ENCODE peak calls at places on chromosomes 4 and X, in five cellular contexts. G is psoas muscle, M is left ventricle myocardium inferior, S is thyroid gland, W is body of pancreas. A is an unnamed sample.

GRCh38 chr4:1171306-1172227 is 816 bp downstream of the SPON2 start:
- DNase-seq in G (peak; percentile 45), M (no peak), S (peak; percentile 31), W (no peak), A (no peak)

GRCh38 chrX:118058924-118059323 is 57.7 kb downstream of the KLHL13 start:
- DNase-seq in G (no peak), M (no peak), S (no peak), W (no peak), A (no peak)

GRCh38 chr4:186449954-186450353 is 105.4 kb downstream of the MTNR1A start:
- DNase-seq in G (no peak), M (no peak), S (no peak), W (no peak), A (no peak)

GRCh38 chr4:142846729-142847606 is 867 bp upstream of the INPP4B start:
- DNase-seq in G (no peak), M (peak; percentile 30), S (peak; percentile 60), W (peak; percentile 67), A (peak; percentile 31)

GRCh38 chr4:42965326-42965725 is 72.8 kb downstream of the GRXCR1 start:
- DNase-seq in G (no peak), M (no peak), S (no peak), W (no peak), A (no peak)

GRCh38 chr4:168241953-168242352 is 76.6 kb downstream of the DDX60 start:
- DNase-seq in G (no peak), M (no peak), S (no peak), W (no peak), A (no peak)

GRCh38 chr4:11628093-11628725 is 199.5 kb upstream of the HS3ST1 start:
- DNase-seq in G (no peak), M (no peak), S (no peak), W (no peak), A (no peak)

GRCh38 chrX:136166221-136166855 is 19.0 kb downstream of the FHL1 start:
- DNase-seq in G (no peak), M (no peak), S (no peak), W (no peak), A (no peak)

GRCh38 chr4:151197258-151197657 is 79.7 kb upstream of the PRSS48 start:
- DNase-seq in G (peak; percentile 18), M (no peak), S (no peak), W (no peak), A (no peak)

GRCh38 chr4:16627999-16628398 is 270.4 kb downstream of the LDB2 start:
- DNase-seq in G (no peak), M (no peak), S (no peak), W (no peak), A (no peak)

GRCh38 chrX:8430444-8430843 is 34.2 kb upstream of the VCX3B start:
- DNase-seq in G (no peak), M (no peak), S (no peak), W (no peak), A (no peak)

GRCh38 chrX:136629084-136629750 is 18.7 kb upstream of the CD40LG start:
- DNase-seq in G (no peak), M (no peak), S (no peak), W (no peak), A (no peak)

GRCh38 chrX:24369816-24370215 is 9.4 kb downstream of the SUPT20HL1 start:
- DNase-seq in G (no peak), M (no peak), S (no peak), W (no peak), A (no peak)

GRCh38 chr4:5738061-5738460 is 27.1 kb downstream of the EVC start:
- DNase-seq in G (no peak), M (no peak), S (no peak), W (no peak), A (no peak)

GRCh38 chrX:37361596-37361995 is 12.4 kb downstream of the PRRG1 start:
- DNase-seq in G (no peak), M (no peak), S (no peak), W (no peak), A (no peak)

GRCh38 chr4:64417974-64418373 is 8.7 kb upstream of the TECRL start:
- DNase-seq in G (no peak), M (no peak), S (peak; percentile 20), W (no peak), A (no peak)

GRCh38 chrX:23692166-23692565 is 24.9 kb downstream of the PRDX4 start:
- DNase-seq in G (no peak), M (no peak), S (no peak), W (no peak), A (no peak)

GRCh38 chrX:132127748-132128147 is at the start of gene FRMD7:
- DNase-seq in G (no peak), M (no peak), S (no peak), W (peak; percentile 3), A (no peak)

GRCh38 chrX:132120913-132121312 is 6.9 kb downstream of the FRMD7 start:
- DNase-seq in G (no peak), M (no peak), S (no peak), W (no peak), A (no peak)

GRCh38 chrX:132125906-132126305 is 1.9 kb downstream of the FRMD7 start:
- DNase-seq in G (no peak), M (no peak), S (no peak), W (no peak), A (no peak)
- TF ChIP-seq CTCF in G (no peak), M (no peak), S (no peak), W (no peak), A (no peak)

GRCh38 chr4:7760706-7761105 is 179.0 kb downstream of the AFAP1 start:
- DNase-seq in G (no peak), M (no peak), S (no peak), W (no peak), A (no peak)

GRCh38 chr4:7760228-7760627 is 179.4 kb downstream of the AFAP1 start:
- DNase-seq in G (no peak), M (no peak), S (no peak), W (no peak), A (no peak)

GRCh38 chr4:7762376-7763040 is 177.2 kb downstream of the AFAP1 start:
- DNase-seq in G (no peak), M (no peak), S (no peak), W (no peak), A (no peak)

GRCh38 chr4:7761720-7762119 is 177.9 kb downstream of the AFAP1 start:
- DNase-seq in G (peak; percentile 81), M (peak; percentile 84), S (peak; percentile 80), W (peak; percentile 63), A (peak; percentile 67)

GRCh38 chr4:7761312-7761711 is 178.3 kb downstream of the AFAP1 start:
- DNase-seq in G (no peak), M (no peak), S (no peak), W (no peak), A (no peak)
- H3K4me3 ChIP-seq in G (no peak overlapping the region), M (no peak overlapping the region), S (no peak overlapping the region), W (no peak overlapping the region), A (no peak overlapping the region)

DNA sequence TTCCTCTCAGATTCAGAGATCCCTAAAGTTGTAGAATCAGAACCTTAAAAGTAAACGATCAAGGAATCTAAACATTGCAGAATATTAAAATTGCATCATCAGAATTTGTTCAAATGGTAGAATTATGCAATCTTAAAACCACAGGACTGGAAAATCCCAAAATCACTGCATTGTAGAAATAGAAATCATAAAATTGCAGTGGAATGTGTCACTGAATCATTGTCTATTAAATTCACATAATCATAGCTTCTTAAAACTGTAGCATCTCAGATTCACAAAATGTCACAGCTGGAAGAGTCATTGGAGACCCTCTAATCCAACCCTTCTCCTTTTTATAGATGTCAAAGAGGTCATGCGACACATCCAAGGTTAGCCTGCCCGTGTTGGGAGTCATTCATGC is 15.6 kb downstream of the IQSEC2 start:
- DNase-seq in G (no peak), M (no peak), S (no peak), W (no peak), A (no peak)
- H3K27ac ChIP-seq in G (no peak overlapping the region), M (no peak overlapping the region), S (no peak overlapping the region), W (no peak overlapping the region), A (no peak overlapping the region)

GRCh38 chrX:48936429-48937064 is 17.7 kb upstream of the PIM2 start:
- DNase-seq in G (no peak), M (no peak), S (no peak), W (no peak), A (no peak)

GRCh38 chrX:48938721-48939416 is 18.5 kb downstream of the OTUD5 start:
- DNase-seq in G (no peak), M (no peak), S (no peak), W (no peak), A (no peak)

GRCh38 chrX:48934581-48935331 is 15.9 kb upstream of the PIM2 start:
- DNase-seq in G (no peak), M (no peak), S (no peak), W (no peak), A (no peak)

GRCh38 chrX:48939417-48940228 is 17.8 kb downstream of the OTUD5 start:
- DNase-seq in G (no peak), M (no peak), S (no peak), W (no peak), A (no peak)

GRCh38 chrX:48937065-48937907 is 18.5 kb upstream of the PIM2 start:
- DNase-seq in G (peak; percentile 24), M (peak; percentile 33), S (peak; percentile 8), W (peak; percentile 55), A (no peak)
- TF ChIP-seq CTCF in G (no peak), M (peak; percentile 16), S (no peak), W (no peak), A (no peak)

DNA sequence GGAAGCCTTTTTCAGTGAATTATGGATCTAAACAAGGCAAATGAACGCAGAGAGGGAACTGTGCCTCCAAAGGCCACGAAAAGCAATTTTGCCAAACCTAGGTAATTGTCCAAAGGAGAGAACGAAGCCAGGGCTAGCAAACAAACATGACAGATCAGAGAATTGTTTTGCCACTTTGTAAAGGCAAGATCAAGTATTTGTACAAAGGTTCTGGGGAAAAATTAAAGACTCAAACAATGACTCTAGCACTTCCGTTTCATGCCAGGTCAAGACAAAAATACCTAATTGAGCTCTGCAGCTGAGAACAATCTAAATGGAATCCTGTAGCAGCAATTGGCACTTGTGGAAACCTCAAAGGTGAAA is 8.5 kb downstream of the RBM47 start:
- DNase-seq in G (no peak), M (no peak), S (no peak), W (no peak), A (no peak)
- H3K4me3 ChIP-seq in G (no peak overlapping the region), M (no peak overlapping the region), S (no peak overlapping the region), W (no peak overlapping the region), A (no peak overlapping the region)

GRCh38 chr4:84920591-84920990 is 45.9 kb downstream of the WDFY3 start:
- DNase-seq in G (no peak), M (no peak), S (no peak), W (no peak), A (no peak)
- H3K27ac ChIP-seq in G (peak overlapping the region; percentile 7), M (peak overlapping the region; percentile 30), S (no peak overlapping the region), W (no peak overlapping the region), A (peak overlapping the region; percentile 30)

GRCh38 chr4:148425327-148426110 is 16.7 kb downstream of the NR3C2 start:
- DNase-seq in G (no peak), M (no peak), S (no peak), W (no peak), A (no peak)
- TF ChIP-seq CTCF in G (no peak), M (no peak), S (no peak), W (peak; percentile 26), A (no peak)